ENCODE peak calls at places on chromosomes 11 and 22, in four cellular contexts. U is stimulated activated CD8-positive, alpha-beta memory T cell treated with anti-CD3 and anti-CD28 coated beads, Interleukin-4, amount 100 ng/mL, for 4 hours; Z is lower leg skin; K is left ventricle myocardium inferior. D is an unnamed sample.
A peak's percentile ranks its signal among the peaks of the same experiment; 100 is the strongest.

GRCh38 chr11:68334923-68335322 is 22.5 kb downstream of the LRP5 start:
- DNase-seq in U (no peak), Z (no peak), K (no peak), D (no peak)

GRCh38 chr11:43632171-43632570 is 48.4 kb upstream of the HSD17B12 start:
- DNase-seq in U (no peak), Z (no peak), K (no peak), D (no peak)

GRCh38 chr11:35237860-35238715 is 99.1 kb downstream of the CD44 start:
- DNase-seq in U (peak; percentile 18), Z (no peak), K (no peak), D (no peak)

GRCh38 chr11:105092255-105093239 is 47.0 kb downstream of the CARD18 start:
- DNase-seq in U (no peak), Z (no peak), K (no peak), D (no peak)

GRCh38 chr11:92628401-92629292 is 340.8 kb upstream of the MTNR1B start:
- DNase-seq in U (no peak), Z (no peak), K (no peak), D (no peak)

GRCh38 chr22:47032091-47032943 is 269.9 kb downstream of the TBC1D22A start:
- DNase-seq in U (no peak), Z (no peak), K (peak; percentile 11), D (no peak)

GRCh38 chr11:49208006-49208721 is at the start of gene FOLH1:
- DNase-seq in U (no peak), Z (no peak), K (peak; percentile 22), D (no peak)

GRCh38 chr11:122393209-122393850 is 262.2 kb upstream of the UBASH3B start:
- DNase-seq in U (no peak), Z (no peak), K (no peak), D (no peak)

GRCh38 chr11:2940166-2940929 is 11.1 kb upstream of the PHLDA2 start:
- DNase-seq in U (no peak), Z (no peak), K (peak; percentile 52), D (peak; percentile 60)

GRCh38 chr11:12111482-12112149 is 1.2 kb downstream of the MICAL2 start:
- DNase-seq in U (no peak), Z (no peak), K (no peak), D (no peak)

GRCh38 chr11:120025606-120026335 is 112.1 kb downstream of the TRIM29 start:
- DNase-seq in U (no peak), Z (peak; percentile 78), K (no peak), D (no peak)

GRCh38 chr11:134639586-134640330 is 227.7 kb upstream of the B3GAT1 start:
- DNase-seq in U (no peak), Z (peak; percentile 83), K (no peak), D (peak; percentile 85)

GRCh38 chr11:69486056-69486772 is 4.8 kb downstream of the LINC01488 start:
- DNase-seq in U (no peak), Z (no peak), K (peak; percentile 1), D (no peak)

GRCh38 chr11:118572914-118573550 is 823 bp downstream of the ARCN1 start:
- DNase-seq in U (no peak), Z (no peak), K (no peak), D (no peak)

GRCh38 chr11:30451642-30452041 is 128.7 kb downstream of the ARL14EP start:
- DNase-seq in U (no peak), Z (no peak), K (no peak), D (no peak)

GRCh38 chr11:2142300-2142759 is 3.1 kb upstream of the IGF2 start:
- DNase-seq in U (no peak), Z (no peak), K (no peak), D (no peak)

GRCh38 chr11:33910261-33910959 is 18.5 kb upstream of the LMO2 start:
- DNase-seq in U (no peak), Z (no peak), K (no peak), D (no peak)

GRCh38 chr11:60948251-60948650 is 3.7 kb downstream of the SLC15A3 start:
- DNase-seq in U (no peak), Z (no peak), K (no peak), D (no peak)

GRCh38 chr11:72238040-72238450 is 5.9 kb downstream of the PHOX2A start:
- DNase-seq in U (no peak), Z (peak; percentile 84), K (no peak), D (no peak)

GRCh38 chr11:44627911-44628729 is 62.7 kb downstream of the CD82 start:
- DNase-seq in U (no peak), Z (peak; percentile 91), K (peak; percentile 82), D (peak; percentile 79)

GRCh38 chr11:57493507-57494503 is 21.7 kb downstream of the SLC43A1 start:
- DNase-seq in U (peak; percentile 69), Z (peak; percentile 92), K (peak; percentile 44), D (no peak)

GRCh38 chr11:6576471-6577373 is 26.7 kb downstream of the RRP8 start:
- DNase-seq in U (no peak), Z (no peak), K (no peak), D (peak; percentile 70)

GRCh38 chr11:112613051-112613972 is 347.9 kb upstream of the NCAM1 start:
- DNase-seq in U (no peak), Z (no peak), K (no peak), D (no peak)

GRCh38 chr11:101053492-101053891 is 76.1 kb downstream of the PGR start:
- DNase-seq in U (no peak), Z (no peak), K (no peak), D (no peak)

GRCh38 chr11:6201486-6201885 is 2.5 kb downstream of the OR52W1 start:
- DNase-seq in U (no peak), Z (no peak), K (no peak), D (no peak)

GRCh38 chr22:24157783-24158170 is 23.5 kb upstream of the SUSD2 start:
- DNase-seq in U (no peak), Z (no peak), K (no peak), D (no peak)

GRCh38 chr11:118215765-118216164 is 9.0 kb downstream of the JAML start:
- DNase-seq in U (no peak), Z (no peak), K (no peak), D (no peak)

D was measured in ureter.